ENCODE peak calls at places on chromosomes 6 and 20, in four cellular contexts. L is IMR-90, X is H1, A is neuronal stem cell. J is an unnamed sample.

GRCh38 chr6:166515072-166515810 is 71.2 kb downstream of the RAMACL start:
- DNase-seq in L (peak; percentile 93), X (no peak), A (no peak), J (peak; percentile 59)

GRCh38 chr6:150514806-150515362 is 84.8 kb upstream of the PLEKHG1 start:
- DNase-seq in L (no peak), X (no peak), A (no peak), J (no peak)

GRCh38 chr20:20666359-20666758 is 46.1 kb downstream of the RALGAPA2 start:
- DNase-seq in L (no peak), X (no peak), A (no peak), J (no peak)

GRCh38 chr20:9220874-9221547 is 152.1 kb downstream of the PLCB4 start:
- DNase-seq in L (peak; percentile 84), X (no peak), A (no peak), J (no peak)

GRCh38 chr20:59771506-59772372 is 161.7 kb downstream of the SYCP2 start:
- DNase-seq in L (no peak), X (no peak), A (no peak), J (no peak)

GRCh38 chr6:44898296-44898930 is 429.7 kb upstream of the RUNX2 start:
- DNase-seq in L (peak; percentile 64), X (no peak), A (no peak), J (no peak)

GRCh38 chr6:108558372-108559096 is 2.2 kb upstream of the FOXO3 start:
- DNase-seq in L (peak; percentile 99), X (peak; percentile 94), A (peak; percentile 98), J (peak; percentile 99)

GRCh38 chr6:50007821-50008220 is 14.0 kb downstream of the DEFB110 start:
- DNase-seq in L (peak; percentile 57), X (no peak), A (no peak), J (no peak)

GRCh38 chr6:165684333-165684732 is 21.3 kb upstream of the PDE10A start:
- DNase-seq in L (no peak), X (no peak), A (no peak), J (no peak)

GRCh38 chr6:4647414-4648365 is 128.5 kb upstream of the CDYL start:
- DNase-seq in L (peak; percentile 84), X (peak; percentile 60), A (peak; percentile 67), J (peak; percentile 82)

GRCh38 chr6:160986831-160987230 is 4.7 kb upstream of the MAP3K4 start:
- DNase-seq in L (no peak), X (no peak), A (no peak), J (no peak)

GRCh38 chr6:129661478-129662405 is 48.2 kb downstream of the ARHGAP18 start:
- DNase-seq in L (no peak), X (no peak), A (no peak), J (no peak)

GRCh38 chr20:60806824-60807223 is 445.2 kb upstream of the CDH4 start:
- DNase-seq in L (no peak), X (no peak), A (no peak), J (no peak)

GRCh38 chr6:19035454-19035853 is 648.3 kb downstream of the RNF144B start:
- DNase-seq in L (no peak), X (no peak), A (no peak), J (no peak)

GRCh38 chr6:167233490-167233889 is 57.6 kb upstream of the UNC93A start:
- DNase-seq in L (no peak), X (no peak), A (no peak), J (no peak)

GRCh38 chr6:99790679-99791078 is 184.0 kb downstream of the PRDM13 start:
- DNase-seq in L (no peak), X (no peak), A (no peak), J (no peak)

GRCh38 chr6:84284428-84285033 is 57.1 kb upstream of the CEP162 start:
- DNase-seq in L (peak; percentile 2), X (no peak), A (peak; percentile 17), J (no peak)

GRCh38 chr20:1907586-1907985 is 12.4 kb downstream of the SIRPA start:
- DNase-seq in L (peak; percentile 44), X (no peak), A (no peak), J (no peak)

GRCh38 chr6:169808608-169808967 is 57.2 kb downstream of the ERMARD start:
- DNase-seq in L (no peak), X (no peak), A (no peak), J (no peak)

GRCh38 chr6:165574220-165574619 is 88.8 kb downstream of the PDE10A start:
- DNase-seq in L (no peak), X (no peak), A (no peak), J (no peak)

GRCh38 chr20:25220021-25220730 is 24.7 kb downstream of the ENTPD6 start:
- DNase-seq in L (no peak), X (no peak), A (no peak), J (no peak)

GRCh38 chr6:138264372-138264880 is 46.1 kb upstream of the PBOV1 start:
- DNase-seq in L (no peak), X (no peak), A (no peak), J (no peak)

GRCh38 chr6:29708432-29709177 is 14.6 kb upstream of the HLA-F start:
- DNase-seq in L (no peak), X (no peak), A (no peak), J (no peak)

GRCh38 chr20:25032478-25033183 is 25.3 kb downstream of the ACSS1 start:
- DNase-seq in L (no peak), X (no peak), A (peak; percentile 40), J (no peak)

GRCh38 chr6:117263353-117263927 is 1.9 kb upstream of the VGLL2 start:
- DNase-seq in L (no peak), X (no peak), A (no peak), J (no peak)

GRCh38 chr6:148851683-148852556 is 105.1 kb downstream of the UST start:
- DNase-seq in L (no peak), X (no peak), A (no peak), J (no peak)

GRCh38 chr6:29478740-29479139 is 9.0 kb downstream of the MAS1L start:
- DNase-seq in L (no peak), X (no peak), A (no peak), J (no peak)

GRCh38 chr6:71585472-71585871 is 296.9 kb downstream of the OGFRL1 start:
- DNase-seq in L (no peak), X (no peak), A (no peak), J (no peak)

GRCh38 chr6:125570546-125570945 is 178.9 kb upstream of the HEY2 start:
- DNase-seq in L (no peak), X (no peak), A (no peak), J (no peak)

GRCh38 chr6:125564941-125565340 is 184.5 kb upstream of the HEY2 start:
- DNase-seq in L (no peak), X (no peak), A (peak; percentile 12), J (no peak)

GRCh38 chr6:125571207-125571740 is 178.2 kb upstream of the HEY2 start:
- DNase-seq in L (no peak), X (no peak), A (no peak), J (no peak)

DNA sequence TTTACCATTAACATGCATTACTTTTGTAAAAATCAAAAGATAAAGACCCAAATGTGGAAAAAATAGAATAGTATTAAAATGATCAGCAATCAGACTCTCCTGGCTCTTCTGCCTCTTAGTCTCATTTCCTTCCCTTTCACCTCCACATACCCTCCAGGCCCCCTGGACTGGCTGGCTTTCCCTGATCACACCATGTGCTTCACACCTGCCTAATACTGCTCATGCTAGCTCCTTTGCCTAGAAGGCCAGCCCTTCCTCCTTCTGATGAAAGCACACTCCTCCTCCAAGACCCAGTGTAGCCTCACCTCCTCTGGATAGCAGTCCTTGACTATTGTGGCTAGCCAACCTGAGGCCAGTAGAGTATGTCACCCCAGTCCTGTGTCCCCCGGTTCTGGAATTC is 182.0 kb upstream of the HEY2 start:
- DNase-seq in L (no peak), X (no peak), A (no peak), J (no peak)
- H3K4me2 ChIP-seq in L (no peak overlapping the region), X (no peak overlapping the region), A (no peak overlapping the region), J (no peak overlapping the region)

GRCh38 chr6:157981395-157982296 is at the start of gene SYNJ2:
- DNase-seq in L (peak; percentile 83), X (peak; percentile 57), A (peak; percentile 70), J (peak; percentile 86)

GRCh38 chr6:157982297-157982579 is 575 bp downstream of the SYNJ2 start:
- DNase-seq in L (no peak), X (no peak), A (peak; percentile 21), J (no peak)

GRCh38 chr6:157980288-157981131 is 1.2 kb upstream of the SYNJ2 start:
- DNase-seq in L (no peak), X (no peak), A (no peak), J (no peak)

GRCh38 chr6:157982580-157983438 is 1.1 kb downstream of the SYNJ2 start:
- DNase-seq in L (peak; percentile 54), X (no peak), A (no peak), J (peak; percentile 32)

DNA sequence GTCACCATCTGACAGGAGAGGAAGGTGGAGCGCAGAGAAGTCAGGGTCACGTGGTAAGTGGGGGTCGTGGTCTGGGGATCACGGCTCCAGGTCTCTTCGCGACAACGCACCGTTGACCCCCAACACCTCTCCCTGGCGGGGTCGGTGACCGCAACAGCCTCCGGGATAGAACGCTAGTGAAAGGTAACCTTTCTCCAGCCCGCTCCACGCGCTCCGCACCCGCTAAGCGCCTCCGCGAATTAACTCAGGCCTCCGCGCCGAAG is 600 bp upstream of the SYNJ2 start:
- DNase-seq in L (no peak), X (no peak), A (no peak), J (no peak)
- H4K91ac ChIP-seq in L (peak overlapping the region; percentile 94), X (peak overlapping the region; percentile 44), A (no peak overlapping the region), J (peak overlapping the region; percentile 85)

GRCh38 chr20:48294942-48295341 is 509.7 kb upstream of the SULF2 start:
- DNase-seq in L (no peak), X (no peak), A (peak; percentile 31), J (no peak)

GRCh38 chr20:48292806-48293205 is 507.5 kb upstream of the SULF2 start:
- DNase-seq in L (no peak), X (peak; percentile 70), A (peak; percentile 20), J (no peak)

GRCh38 chr20:48295966-48296421 is 510.7 kb upstream of the SULF2 start:
- DNase-seq in L (peak; percentile 76), X (peak; percentile 19), A (peak; percentile 15), J (peak; percentile 30)

GRCh38 chr20:48294196-48294595 is 508.9 kb upstream of the SULF2 start:
- DNase-seq in L (peak; percentile 39), X (no peak), A (no peak), J (no peak)

DNA sequence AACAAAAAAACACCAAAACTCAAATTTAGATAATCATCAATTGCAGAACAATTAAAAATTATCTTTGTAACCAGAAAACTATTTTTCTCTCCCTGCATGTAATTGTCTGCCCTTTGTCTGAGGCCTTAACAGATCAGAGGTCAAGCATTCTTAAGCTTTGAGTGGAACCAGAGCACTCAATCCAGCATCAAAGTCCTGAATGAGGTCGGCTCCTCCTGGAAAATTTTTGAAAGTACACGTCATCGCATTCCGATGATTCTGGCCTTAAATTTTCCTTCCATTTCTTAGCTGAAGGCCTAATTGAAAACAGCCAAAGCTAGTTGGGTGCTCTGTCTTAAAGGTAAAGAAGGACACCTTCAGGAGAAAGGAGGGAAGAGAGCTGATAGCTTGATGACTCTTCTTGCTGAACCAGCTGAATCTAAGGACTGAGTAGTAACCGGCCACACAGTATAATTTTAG is 510.2 kb upstream of the SULF2 start:
- DNase-seq in L (peak; percentile 94), X (peak; percentile 80), A (peak; percentile 80), J (peak; percentile 93)
- H3K4me1 ChIP-seq in L (peaks cover 14% of the 10 kb centered on the region), X (peaks cover 6% of the 10 kb centered on the region), A (peaks cover 36% of the 10 kb centered on the region), J (peaks cover 15% of the 10 kb centered on the region)

DNA sequence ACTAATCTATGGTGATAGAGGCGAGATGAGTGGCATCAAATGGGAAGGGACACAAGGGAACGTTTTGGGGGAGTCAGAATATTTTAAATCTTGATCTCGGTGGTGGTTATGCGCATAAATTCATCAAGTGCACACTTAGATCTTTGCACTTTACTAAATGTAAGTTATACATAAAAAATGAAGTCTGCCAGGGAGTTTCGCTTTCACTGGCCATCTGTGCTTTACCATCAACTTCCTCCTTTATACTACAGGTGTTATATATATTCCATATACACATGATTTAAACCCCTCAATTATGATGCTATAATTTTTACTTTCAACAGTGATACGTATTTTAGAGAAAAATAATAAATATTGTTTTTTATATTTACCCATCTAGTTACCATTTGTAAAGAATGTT is 97.6 kb upstream of the AKIRIN2 start:
- DNase-seq in L (no peak), X (no peak), A (no peak), J (no peak)
- H3K4me2 ChIP-seq in L (no peak overlapping the region), X (no peak overlapping the region), A (no peak overlapping the region), J (no peak overlapping the region)